ENCODE peak calls at places on chromosomes 1 and 21, in five cellular contexts. O is NCI-H1105, Z is left colon, K is tibial artery, M is HS-5. C is an unnamed sample.

GRCh38 chr1:13992489-13993285 is 292.7 kb downstream of the PRDM2 start:
- DNase-seq in O (no peak), Z (no peak), K (no peak), M (no peak), C (no peak)

GRCh38 chr1:228528612-228529011 is 41.4 kb downstream of the RNF187 start:
- DNase-seq in O (no peak), Z (no peak), K (no peak), M (no peak), C (no peak)

GRCh38 chr21:26843912-26844257 is 1.3 kb downstream of the ADAMTS1 start:
- DNase-seq in O (no peak), Z (no peak), K (no peak), M (no peak), C (no peak)

GRCh38 chr1:164518692-164519332 is 40.2 kb upstream of the PBX1 start:
- DNase-seq in O (no peak), Z (no peak), K (no peak), M (no peak), C (peak)

GRCh38 chr1:11653616-11654570 is at the start of gene FBXO2:
- DNase-seq in O (no peak), Z (peak), K (no peak), M (no peak), C (no peak)

GRCh38 chr1:154819628-154820590 is 50.2 kb downstream of the KCNN3 start:
- DNase-seq in O (no peak), Z (no peak), K (no peak), M (no peak), C (no peak)

GRCh38 chr21:32819702-32820101 is 48.1 kb upstream of the PAXBP1 start:
- DNase-seq in O (no peak), Z (no peak), K (no peak), M (peak), C (no peak)

GRCh38 chr1:41918450-41919043 is at the start of gene HIVEP3:
- DNase-seq in O (peak), Z (no peak), K (no peak), M (no peak), C (peak)

C was measured in hippocampal formation.